ENCODE peak calls at places on chromosomes 7 and 10, in ten cellular contexts. One of them, this sample, is unnamed.

GRCh38 chr7:43834463-43835251 is 34.7 kb downstream of the MRPS24 start:
- DNase-seq in heart left ventricle: no peak
- DNase-seq in transverse colon: no peak
- DNase-seq in uterus: no peak
- DNase-seq in adrenal gland: no peak
- DNase-seq in K562: no peak
- DNase-seq in Peyer's patch: peak; percentile 24
- DNase-seq in body of pancreas: no peak
- DNase-seq in IMR-90: peak; percentile 40
- DNase-seq in breast epithelium: no peak
- DNase-seq in this sample: no peak

GRCh38 chr7:39979406-39980073 is 29.5 kb downstream of the CDK13 start:
- DNase-seq in heart left ventricle: no peak
- DNase-seq in transverse colon: no peak
- DNase-seq in uterus: no peak
- DNase-seq in adrenal gland: no peak
- DNase-seq in K562: no peak
- DNase-seq in Peyer's patch: no peak
- DNase-seq in body of pancreas: no peak
- DNase-seq in IMR-90: no peak
- DNase-seq in breast epithelium: no peak
- DNase-seq in this sample: no peak

GRCh38 chr7:80781561-80781979 is 137.3 kb downstream of the SEMA3C start:
- DNase-seq in heart left ventricle: peak; percentile 46
- DNase-seq in transverse colon: peak; percentile 22
- DNase-seq in uterus: peak; percentile 33
- DNase-seq in adrenal gland: peak; percentile 9
- DNase-seq in K562: no peak
- DNase-seq in Peyer's patch: no peak
- DNase-seq in body of pancreas: peak; percentile 17
- DNase-seq in IMR-90: peak; percentile 71
- DNase-seq in breast epithelium: peak; percentile 84
- DNase-seq in this sample: no peak

GRCh38 chr10:60917331-60918280 is 26.4 kb downstream of the RHOBTB1 start:
- DNase-seq in heart left ventricle: no peak
- DNase-seq in transverse colon: no peak
- DNase-seq in uterus: no peak
- DNase-seq in adrenal gland: no peak
- DNase-seq in K562: no peak
- DNase-seq in Peyer's patch: no peak
- DNase-seq in body of pancreas: no peak
- DNase-seq in IMR-90: peak; percentile 27
- DNase-seq in breast epithelium: no peak
- DNase-seq in this sample: no peak

GRCh38 chr10:105188737-105189463 is 547.8 kb downstream of the SORCS3 start:
- DNase-seq in heart left ventricle: no peak
- DNase-seq in transverse colon: no peak
- DNase-seq in uterus: no peak
- DNase-seq in adrenal gland: no peak
- DNase-seq in K562: no peak
- DNase-seq in Peyer's patch: no peak
- DNase-seq in body of pancreas: no peak
- DNase-seq in IMR-90: no peak
- DNase-seq in breast epithelium: no peak
- DNase-seq in this sample: no peak

GRCh38 chr7:17415955-17416354 is 117.5 kb downstream of the AHR start:
- DNase-seq in heart left ventricle: no peak
- DNase-seq in transverse colon: no peak
- DNase-seq in uterus: no peak
- DNase-seq in adrenal gland: no peak
- DNase-seq in K562: no peak
- DNase-seq in Peyer's patch: no peak
- DNase-seq in body of pancreas: no peak
- DNase-seq in IMR-90: no peak
- DNase-seq in breast epithelium: no peak
- DNase-seq in this sample: no peak

GRCh38 chr7:116610210-116610609 is 61.8 kb upstream of the MET start:
- DNase-seq in heart left ventricle: no peak
- DNase-seq in transverse colon: no peak
- DNase-seq in uterus: no peak
- DNase-seq in adrenal gland: no peak
- DNase-seq in K562: no peak
- DNase-seq in Peyer's patch: no peak
- DNase-seq in body of pancreas: no peak
- DNase-seq in IMR-90: peak; percentile 41
- DNase-seq in breast epithelium: no peak
- DNase-seq in this sample: no peak

GRCh38 chr7:6026011-6026819 is 5.0 kb upstream of the ANKRD61 start:
- DNase-seq in heart left ventricle: peak; percentile 74
- DNase-seq in transverse colon: peak; percentile 89
- DNase-seq in uterus: no peak
- DNase-seq in adrenal gland: peak; percentile 63
- DNase-seq in K562: peak; percentile 55
- DNase-seq in Peyer's patch: peak; percentile 80
- DNase-seq in body of pancreas: peak; percentile 44
- DNase-seq in IMR-90: peak; percentile 20
- DNase-seq in breast epithelium: peak; percentile 26
- DNase-seq in this sample: peak; percentile 70

GRCh38 chr7:139124084-139124914 is 14.8 kb upstream of the ZC3HAV1 start:
- DNase-seq in heart left ventricle: no peak
- DNase-seq in transverse colon: no peak
- DNase-seq in uterus: no peak
- DNase-seq in adrenal gland: no peak
- DNase-seq in K562: peak; percentile 96
- DNase-seq in Peyer's patch: no peak
- DNase-seq in body of pancreas: no peak
- DNase-seq in IMR-90: no peak
- DNase-seq in breast epithelium: no peak
- DNase-seq in this sample: no peak

GRCh38 chr10:79034271-79034876 is 34.4 kb upstream of the ZMIZ1 start:
- DNase-seq in heart left ventricle: no peak
- DNase-seq in transverse colon: no peak
- DNase-seq in uterus: peak; percentile 5
- DNase-seq in adrenal gland: no peak
- DNase-seq in K562: no peak
- DNase-seq in Peyer's patch: no peak
- DNase-seq in body of pancreas: no peak
- DNase-seq in IMR-90: no peak
- DNase-seq in breast epithelium: no peak
- DNase-seq in this sample: no peak

GRCh38 chr7:28813238-28813962 is 144.7 kb downstream of the TRIL start:
- DNase-seq in heart left ventricle: no peak
- DNase-seq in transverse colon: peak; percentile 16
- DNase-seq in uterus: peak; percentile 30
- DNase-seq in adrenal gland: no peak
- DNase-seq in K562: no peak
- DNase-seq in Peyer's patch: no peak
- DNase-seq in body of pancreas: no peak
- DNase-seq in IMR-90: no peak
- DNase-seq in breast epithelium: no peak
- DNase-seq in this sample: no peak

GRCh38 chr10:98349508-98349922 is 65.5 kb downstream of the PYROXD2 start:
- DNase-seq in heart left ventricle: peak; percentile 58
- DNase-seq in transverse colon: peak; percentile 38
- DNase-seq in uterus: peak; percentile 82
- DNase-seq in adrenal gland: peak; percentile 38
- DNase-seq in K562: no peak
- DNase-seq in Peyer's patch: peak; percentile 21
- DNase-seq in body of pancreas: peak; percentile 19
- DNase-seq in IMR-90: peak; percentile 99
- DNase-seq in breast epithelium: no peak
- DNase-seq in this sample: no peak

GRCh38 chr7:106183952-106184351 is 71.8 kb upstream of the SYPL1 start:
- DNase-seq in heart left ventricle: no peak
- DNase-seq in transverse colon: no peak
- DNase-seq in uterus: no peak
- DNase-seq in adrenal gland: no peak
- DNase-seq in K562: no peak
- DNase-seq in Peyer's patch: no peak
- DNase-seq in body of pancreas: no peak
- DNase-seq in IMR-90: no peak
- DNase-seq in breast epithelium: no peak
- DNase-seq in this sample: no peak

GRCh38 chr7:25297231-25297630 is 68.9 kb upstream of the NPVF start:
- DNase-seq in heart left ventricle: no peak
- DNase-seq in transverse colon: no peak
- DNase-seq in uterus: no peak
- DNase-seq in adrenal gland: no peak
- DNase-seq in K562: no peak
- DNase-seq in Peyer's patch: no peak
- DNase-seq in body of pancreas: no peak
- DNase-seq in IMR-90: no peak
- DNase-seq in breast epithelium: no peak
- DNase-seq in this sample: no peak

GRCh38 chr10:132266594-132267161 is 41.1 kb downstream of the STK32C start:
- DNase-seq in heart left ventricle: no peak
- DNase-seq in transverse colon: no peak
- DNase-seq in uterus: no peak
- DNase-seq in adrenal gland: no peak
- DNase-seq in K562: no peak
- DNase-seq in Peyer's patch: no peak
- DNase-seq in body of pancreas: peak; percentile 28
- DNase-seq in IMR-90: no peak
- DNase-seq in breast epithelium: no peak
- DNase-seq in this sample: peak; percentile 16

GRCh38 chr7:47601119-47601880 is 19.4 kb upstream of the TNS3 start:
- DNase-seq in heart left ventricle: no peak
- DNase-seq in transverse colon: no peak
- DNase-seq in uterus: no peak
- DNase-seq in adrenal gland: no peak
- DNase-seq in K562: no peak
- DNase-seq in Peyer's patch: no peak
- DNase-seq in body of pancreas: no peak
- DNase-seq in IMR-90: peak; percentile 96
- DNase-seq in breast epithelium: no peak
- DNase-seq in this sample: no peak

DNA sequence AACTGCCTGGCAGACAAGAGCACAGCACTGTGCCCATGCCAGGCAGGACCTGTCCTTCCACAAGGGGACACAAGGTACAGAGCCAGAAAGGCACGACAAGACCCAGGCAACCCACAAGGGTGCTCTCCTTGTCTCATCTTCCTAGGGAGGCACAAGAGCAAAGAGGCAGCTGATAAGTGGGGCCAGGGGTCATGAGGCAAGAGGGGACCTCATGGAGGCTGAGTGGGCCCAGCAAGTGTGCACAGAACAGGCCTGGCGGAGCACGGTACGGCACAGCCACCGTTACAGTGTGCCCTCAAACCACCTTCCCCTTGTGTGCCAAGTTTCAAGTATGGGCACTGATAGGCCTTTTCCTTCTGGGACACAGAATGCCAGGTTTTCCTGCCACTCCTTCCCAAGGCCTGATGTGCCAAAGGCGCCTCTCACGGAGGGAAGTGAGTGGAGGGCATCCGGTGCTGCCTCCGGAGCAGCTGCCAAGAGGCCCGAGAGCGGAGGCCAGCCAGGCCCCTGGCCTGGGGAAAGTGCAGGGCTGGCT is 75.6 kb downstream of the FAM53B start:
- DNase-seq in heart left ventricle: no peak
- DNase-seq in transverse colon: no peak
- DNase-seq in uterus: no peak
- DNase-seq in adrenal gland: no peak
- DNase-seq in K562: no peak
- DNase-seq in Peyer's patch: no peak
- DNase-seq in body of pancreas: no peak
- DNase-seq in IMR-90: no peak
- DNase-seq in breast epithelium: no peak
- DNase-seq in this sample: no peak
- H3K4me3 ChIP-seq in heart left ventricle: no peak overlapping the region
- H3K4me3 ChIP-seq in transverse colon: no peak overlapping the region
- H3K4me3 ChIP-seq in uterus: no peak overlapping the region
- H3K4me3 ChIP-seq in adrenal gland: no peak overlapping the region
- H3K4me3 ChIP-seq in K562: no peak overlapping the region
- H3K4me3 ChIP-seq in Peyer's patch: no peak overlapping the region
- H3K4me3 ChIP-seq in body of pancreas: no peak overlapping the region
- H3K4me3 ChIP-seq in IMR-90: no peak overlapping the region
- H3K4me3 ChIP-seq in breast epithelium: no peak overlapping the region
- H3K4me3 ChIP-seq in this sample: no peak overlapping the region

DNA sequence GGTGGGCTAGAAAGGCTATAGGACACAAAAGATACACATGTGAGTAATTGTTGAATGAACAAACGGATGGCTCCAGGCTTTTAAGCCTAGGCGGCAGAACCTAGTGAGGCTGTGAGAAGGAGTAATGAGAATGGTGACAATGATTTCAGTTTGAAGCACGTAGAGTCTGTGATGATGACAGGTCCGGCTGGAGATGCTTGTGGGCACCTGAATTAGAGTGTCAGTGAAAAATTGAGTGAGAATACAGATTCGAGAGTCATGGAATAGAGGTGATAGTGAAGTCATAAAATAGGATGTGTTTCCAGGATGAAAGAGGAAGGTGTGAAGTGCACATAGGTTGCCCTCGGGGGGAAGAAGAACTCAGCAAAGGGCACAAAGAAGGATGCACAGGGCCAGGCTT is 170.6 kb downstream of the TMEM178B start:
- DNase-seq in heart left ventricle: no peak
- DNase-seq in transverse colon: no peak
- DNase-seq in uterus: no peak
- DNase-seq in adrenal gland: no peak
- DNase-seq in K562: no peak
- DNase-seq in Peyer's patch: no peak
- DNase-seq in body of pancreas: no peak
- DNase-seq in IMR-90: no peak
- DNase-seq in breast epithelium: no peak
- DNase-seq in this sample: no peak
- H3K27ac ChIP-seq in heart left ventricle: no peak overlapping the region
- H3K27ac ChIP-seq in transverse colon: no peak overlapping the region
- H3K27ac ChIP-seq in uterus: no peak overlapping the region
- H3K27ac ChIP-seq in adrenal gland: no peak overlapping the region
- H3K27ac ChIP-seq in K562: no peak overlapping the region
- H3K27ac ChIP-seq in Peyer's patch: no peak overlapping the region
- H3K27ac ChIP-seq in body of pancreas: no peak overlapping the region
- H3K27ac ChIP-seq in IMR-90: no peak overlapping the region
- H3K27ac ChIP-seq in breast epithelium: no peak overlapping the region
- H3K27ac ChIP-seq in this sample: no peak overlapping the region

GRCh38 chr10:69629897-69630650 is at the start of gene FAM241B:
- DNase-seq in heart left ventricle: peak; percentile 60
- DNase-seq in transverse colon: peak; percentile 84
- DNase-seq in uterus: peak; percentile 55
- DNase-seq in adrenal gland: peak; percentile 72
- DNase-seq in K562: peak; percentile 96
- DNase-seq in Peyer's patch: peak; percentile 53
- DNase-seq in body of pancreas: peak; percentile 86
- DNase-seq in IMR-90: peak; percentile 5
- DNase-seq in breast epithelium: peak; percentile 61
- DNase-seq in this sample: peak; percentile 79
- TF ChIP-seq POLR2A in heart left ventricle: no peak
- TF ChIP-seq POLR2A in transverse colon: no peak
- TF ChIP-seq POLR2A in uterus: no peak
- TF ChIP-seq POLR2A in adrenal gland: no peak
- TF ChIP-seq POLR2A in K562: peak; percentile 25
- TF ChIP-seq POLR2A in Peyer's patch: no peak
- TF ChIP-seq POLR2A in body of pancreas: peak; percentile 68
- TF ChIP-seq POLR2A in IMR-90: no peak
- TF ChIP-seq POLR2A in breast epithelium: no peak
- TF ChIP-seq POLR2A in this sample: peak; percentile 51

DNA sequence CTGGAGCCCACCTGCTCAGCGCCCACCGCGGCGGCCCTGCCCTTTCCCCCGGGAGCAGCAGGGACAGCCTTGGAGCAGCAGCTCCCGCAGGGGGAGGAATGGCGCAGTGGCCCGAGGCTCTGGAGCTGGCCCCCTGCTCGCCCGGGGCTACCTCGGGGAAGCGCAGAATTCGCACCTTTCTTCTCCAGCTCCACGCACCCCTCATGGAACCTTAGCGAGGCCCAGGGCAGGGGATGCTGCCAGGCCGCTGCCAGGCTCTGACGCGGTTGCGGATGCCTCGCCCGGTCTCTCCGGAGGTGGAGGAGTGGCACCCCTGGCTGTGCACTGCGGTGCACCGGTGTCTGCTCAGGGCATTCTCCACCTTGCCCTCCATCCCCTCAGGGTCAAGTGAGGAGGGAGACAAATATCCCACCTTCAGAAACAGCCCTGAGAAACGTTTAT is 84.9 kb upstream of the MKI67 start:
- DNase-seq in heart left ventricle: no peak
- DNase-seq in transverse colon: no peak
- DNase-seq in uterus: no peak
- DNase-seq in adrenal gland: no peak
- DNase-seq in K562: no peak
- DNase-seq in Peyer's patch: no peak
- DNase-seq in body of pancreas: no peak
- DNase-seq in IMR-90: no peak
- DNase-seq in breast epithelium: no peak
- DNase-seq in this sample: no peak
- H3K4me3 ChIP-seq in heart left ventricle: peak overlapping the region; percentile 65
- H3K4me3 ChIP-seq in transverse colon: peak overlapping the region; percentile 58
- H3K4me3 ChIP-seq in uterus: no peak overlapping the region
- H3K4me3 ChIP-seq in adrenal gland: no peak overlapping the region
- H3K4me3 ChIP-seq in K562: no peak overlapping the region
- H3K4me3 ChIP-seq in Peyer's patch: peak overlapping the region; percentile 90
- H3K4me3 ChIP-seq in body of pancreas: no peak overlapping the region
- H3K4me3 ChIP-seq in IMR-90: no peak overlapping the region
- H3K4me3 ChIP-seq in breast epithelium: peak overlapping the region; percentile 58
- H3K4me3 ChIP-seq in this sample: peak overlapping the region; percentile 64